ENCODE peak calls at places on chromosome 22, in four cellular contexts. One of them, this sample, is unnamed. For H3K4me1, the result is how much of the 10 kb centered on the place peaks cover.

GRCh38 chr22:44410396-44411056 is 87.5 kb downstream of the RTL6 start:
- DNase-seq in ovary: no peak
- DNase-seq in psoas muscle: no peak
- DNase-seq in GM23338: no peak
- DNase-seq in this sample: no peak

GRCh38 chr22:44337658-44338004 is 24.9 kb upstream of the SHISAL1 start:
- DNase-seq in ovary: peak
- DNase-seq in psoas muscle: no peak
- DNase-seq in GM23338: peak
- DNase-seq in this sample: no peak

GRCh38 chr22:48827904-48828555 is 999.6 kb downstream of the BRD1 start:
- DNase-seq in ovary: no peak
- DNase-seq in psoas muscle: no peak
- DNase-seq in GM23338: no peak
- DNase-seq in this sample: no peak

GRCh38 chr22:48605856-48606255 is 1221.8 kb downstream of the BRD1 start:
- DNase-seq in GM23338: no peak
- DNase-seq in psoas muscle: no peak
- DNase-seq in ovary: peak
- DNase-seq in this sample: no peak

GRCh38 chr22:31969789-31970489 is 25.6 kb downstream of the YWHAH start:
- DNase-seq in psoas muscle: peak
- DNase-seq in GM23338: peak
- DNase-seq in ovary: peak
- DNase-seq in this sample: peak

GRCh38 chr22:27850000-27850465 is 48.5 kb upstream of the MN1 start:
- DNase-seq in GM23338: peak
- DNase-seq in ovary: no peak
- DNase-seq in psoas muscle: no peak
- DNase-seq in this sample: no peak

GRCh38 chr22:31347251-31348008 is 1.3 kb upstream of the PATZ1 start:
- DNase-seq in GM23338: peak
- DNase-seq in ovary: peak
- DNase-seq in psoas muscle: peak
- DNase-seq in this sample: peak

GRCh38 chr22:19510919-19511341 is 13.3 kb downstream of the CLDN5 start:
- DNase-seq in psoas muscle: no peak
- DNase-seq in GM23338: no peak
- DNase-seq in ovary: no peak
- DNase-seq in this sample: no peak

GRCh38 chr22:19410941-19411689 is 20.4 kb downstream of the HIRA start:
- DNase-seq in GM23338: no peak
- DNase-seq in ovary: no peak
- DNase-seq in psoas muscle: no peak
- DNase-seq in this sample: no peak

GRCh38 chr22:33385611-33386010 is 327.4 kb upstream of the SYN3 start:
- DNase-seq in GM23338: no peak
- DNase-seq in psoas muscle: no peak
- DNase-seq in ovary: no peak
- DNase-seq in this sample: no peak

GRCh38 chr22:33829549-33830280 is 90.6 kb downstream of the LARGE1 start:
- DNase-seq in psoas muscle: no peak
- DNase-seq in GM23338: peak
- DNase-seq in ovary: no peak
- DNase-seq in this sample: no peak

GRCh38 chr22:48954781-48955311 is 872.8 kb downstream of the BRD1 start:
- DNase-seq in GM23338: no peak
- DNase-seq in ovary: no peak
- DNase-seq in psoas muscle: no peak
- DNase-seq in this sample: no peak

GRCh38 chr22:41286639-41287091 is 678 bp upstream of the RANGAP1 start:
- DNase-seq in ovary: no peak
- DNase-seq in psoas muscle: no peak
- DNase-seq in GM23338: no peak
- DNase-seq in this sample: no peak

GRCh38 chr22:44659140-44659539 is 42.9 kb upstream of the PRR5 start:
- DNase-seq in ovary: no peak
- DNase-seq in psoas muscle: peak
- DNase-seq in GM23338: no peak
- DNase-seq in this sample: no peak

GRCh38 chr22:50684986-50685385 is 12.4 kb downstream of the SHANK3 start:
- DNase-seq in ovary: no peak
- DNase-seq in GM23338: no peak
- DNase-seq in psoas muscle: no peak
- DNase-seq in this sample: no peak

GRCh38 chr22:30077279-30077678 is 3.0 kb upstream of the HORMAD2 start:
- DNase-seq in GM23338: no peak
- DNase-seq in psoas muscle: no peak
- DNase-seq in ovary: no peak
- DNase-seq in this sample: no peak

GRCh38 chr22:49972163-49973017 is 11.8 kb downstream of the PIM3 start:
- DNase-seq in GM23338: no peak
- DNase-seq in psoas muscle: peak
- DNase-seq in ovary: peak
- DNase-seq in this sample: peak

GRCh38 chr22:40519284-40519947 is 117.1 kb downstream of the MRTFA start:
- DNase-seq in psoas muscle: no peak
- DNase-seq in ovary: no peak
- DNase-seq in GM23338: no peak
- DNase-seq in this sample: no peak

GRCh38 chr22:40042312-40042711 is 47.6 kb downstream of the FAM83F start:
- DNase-seq in psoas muscle: no peak
- DNase-seq in ovary: no peak
- DNase-seq in GM23338: no peak
- DNase-seq in this sample: no peak

GRCh38 chr22:26845016-26845728 is 187.8 kb downstream of the MIAT start:
- DNase-seq in GM23338: no peak
- DNase-seq in ovary: no peak
- DNase-seq in psoas muscle: no peak
- DNase-seq in this sample: no peak

GRCh38 chr22:44317163-44317455 is 4.4 kb upstream of the SHISAL1 start:
- DNase-seq in psoas muscle: no peak
- DNase-seq in GM23338: no peak
- DNase-seq in ovary: no peak
- DNase-seq in this sample: no peak

GRCh38 chr22:41021655-41022454 is 70.5 kb upstream of the EP300 start:
- DNase-seq in psoas muscle: peak
- DNase-seq in GM23338: peak
- DNase-seq in ovary: peak
- DNase-seq in this sample: peak

GRCh38 chr22:27317961-27318360 is 483.6 kb downstream of the MN1 start:
- DNase-seq in ovary: no peak
- DNase-seq in psoas muscle: no peak
- DNase-seq in GM23338: no peak
- DNase-seq in this sample: no peak

GRCh38 chr22:40203568-40203967 is 25.8 kb downstream of the TNRC6B start:
- DNase-seq in ovary: no peak
- DNase-seq in GM23338: no peak
- DNase-seq in psoas muscle: no peak
- DNase-seq in this sample: no peak

GRCh38 chr22:21837184-21837979 is 30.1 kb downstream of the MAPK1 start:
- DNase-seq in ovary: no peak
- DNase-seq in GM23338: peak
- DNase-seq in psoas muscle: no peak
- DNase-seq in this sample: no peak

GRCh38 chr22:48884786-48885185 is 942.9 kb downstream of the BRD1 start:
- DNase-seq in GM23338: no peak
- DNase-seq in ovary: no peak
- DNase-seq in psoas muscle: peak
- DNase-seq in this sample: peak

GRCh38 chr22:50059185-50059880 is 1.2 kb upstream of the TTLL8 start:
- DNase-seq in ovary: no peak
- DNase-seq in psoas muscle: no peak
- DNase-seq in GM23338: peak
- DNase-seq in this sample: no peak

GRCh38 chr22:49763138-49763537 is 64.5 kb downstream of the BRD1 start:
- DNase-seq in GM23338: no peak
- DNase-seq in ovary: no peak
- DNase-seq in psoas muscle: no peak
- DNase-seq in this sample: no peak

GRCh38 chr22:19483481-19484244 is 3.9 kb downstream of the CDC45 start:
- DNase-seq in psoas muscle: no peak
- DNase-seq in ovary: no peak
- DNase-seq in GM23338: no peak
- DNase-seq in this sample: no peak

GRCh38 chr22:32206774-32207758 is 2.2 kb upstream of the RFPL2 start:
- DNase-seq in GM23338: peak
- DNase-seq in ovary: no peak
- DNase-seq in psoas muscle: no peak
- DNase-seq in this sample: peak

GRCh38 chr22:30717331-30717921 is 22.8 kb downstream of the OSBP2 start:
- DNase-seq in ovary: no peak
- DNase-seq in GM23338: no peak
- DNase-seq in psoas muscle: no peak
- DNase-seq in this sample: no peak

GRCh38 chr22:31488988-31489617 is 539 bp downstream of the EIF4ENIF1 start:
- DNase-seq in ovary: peak
- DNase-seq in GM23338: peak
- DNase-seq in psoas muscle: peak
- DNase-seq in this sample: peak

GRCh38 chr22:44130076-44130711 is 50.5 kb upstream of the PARVG start:
- DNase-seq in ovary: no peak
- DNase-seq in psoas muscle: no peak
- DNase-seq in GM23338: no peak
- DNase-seq in this sample: no peak

GRCh38 chr22:31083923-31084810 is 3.0 kb downstream of the SMTN start:
- DNase-seq in ovary: peak
- DNase-seq in GM23338: no peak
- DNase-seq in psoas muscle: peak
- DNase-seq in this sample: no peak

GRCh38 chr22:48434156-48434867 is 1393.4 kb downstream of the BRD1 start:
- DNase-seq in psoas muscle: no peak
- DNase-seq in ovary: no peak
- DNase-seq in GM23338: no peak
- DNase-seq in this sample: no peak

GRCh38 chr22:39251762-39252460 is 7.1 kb upstream of the PDGFB start:
- DNase-seq in GM23338: no peak
- DNase-seq in ovary: no peak
- DNase-seq in psoas muscle: peak
- DNase-seq in this sample: no peak

GRCh38 chr22:31615940-31616314 is 46.1 kb downstream of the PISD start:
- DNase-seq in psoas muscle: no peak
- DNase-seq in GM23338: no peak
- DNase-seq in ovary: no peak
- DNase-seq in this sample: no peak

GRCh38 chr22:49012695-49013094 is 815.0 kb downstream of the BRD1 start:
- DNase-seq in GM23338: no peak
- DNase-seq in ovary: no peak
- DNase-seq in psoas muscle: no peak
- DNase-seq in this sample: no peak

GRCh38 chr22:32745251-32745995 is 56.1 kb upstream of the TIMP3 start:
- DNase-seq in ovary: no peak
- DNase-seq in GM23338: peak
- DNase-seq in psoas muscle: peak
- DNase-seq in this sample: no peak

GRCh38 chr22:38233427-38233826 is 31.6 kb downstream of the MAFF start:
- DNase-seq in GM23338: no peak
- DNase-seq in psoas muscle: peak
- DNase-seq in ovary: no peak
- DNase-seq in this sample: no peak

GRCh38 chr22:38239101-38239761 is 33.6 kb downstream of the TMEM184B start:
- DNase-seq in psoas muscle: peak
- DNase-seq in GM23338: no peak
- DNase-seq in ovary: no peak
- DNase-seq in this sample: no peak

GRCh38 chr22:38238519-38239051 is 34.2 kb downstream of the TMEM184B start:
- DNase-seq in ovary: no peak
- DNase-seq in GM23338: no peak
- DNase-seq in psoas muscle: peak
- DNase-seq in this sample: no peak

GRCh38 chr22:38235240-38235850 is 33.6 kb downstream of the MAFF start:
- DNase-seq in psoas muscle: peak
- DNase-seq in ovary: no peak
- DNase-seq in GM23338: no peak
- DNase-seq in this sample: no peak

DNA sequence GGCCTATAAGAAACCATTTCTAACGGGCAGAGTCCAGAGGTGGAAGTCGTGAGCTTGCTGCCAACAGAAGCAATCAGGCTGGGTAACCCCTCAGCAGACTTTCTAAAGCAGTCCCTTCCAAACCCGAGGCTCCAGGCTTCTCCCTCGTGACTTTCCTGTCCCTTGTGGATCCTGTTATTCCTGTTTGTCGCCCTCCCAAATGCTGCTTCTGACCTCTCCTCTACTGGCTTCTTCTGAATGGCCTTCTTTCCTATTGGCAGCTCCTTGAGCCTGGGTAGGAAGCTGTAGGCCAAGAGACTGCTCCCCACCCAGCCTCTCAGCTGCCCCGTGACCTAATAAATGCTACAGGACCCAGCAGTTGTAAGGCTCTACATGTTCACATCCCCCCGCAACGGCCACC is 35.0 kb downstream of the MAFF start:
- DNase-seq in psoas muscle: peak
- DNase-seq in ovary: no peak
- DNase-seq in GM23338: no peak
- DNase-seq in this sample: no peak
- H3K4me1 ChIP-seq in psoas muscle: half or more
- H3K4me1 ChIP-seq in ovary: under half
- H3K4me1 ChIP-seq in GM23338: under half
- H3K4me1 ChIP-seq in this sample: under half

GRCh38 chr22:46674367-46674781 is 54.2 kb downstream of the GRAMD4 start:
- DNase-seq in psoas muscle: peak
- DNase-seq in GM23338: no peak
- DNase-seq in ovary: no peak
- DNase-seq in this sample: no peak
- H3K4me1 ChIP-seq in psoas muscle: under half
- H3K4me1 ChIP-seq in GM23338: under half
- H3K4me1 ChIP-seq in ovary: under half
- H3K4me1 ChIP-seq in this sample: under half

GRCh38 chr22:17672417-17672991 is 33.9 kb downstream of the BCL2L13 start:
- DNase-seq in psoas muscle: no peak
- DNase-seq in GM23338: no peak
- DNase-seq in ovary: no peak
- DNase-seq in this sample: no peak
- H3K4me1 ChIP-seq in psoas muscle: under half
- H3K4me1 ChIP-seq in GM23338: under half
- H3K4me1 ChIP-seq in ovary: under half
- H3K4me1 ChIP-seq in this sample: under half

GRCh38 chr22:22880645-22881044 is 7.0 kb upstream of the IGLL5 start:
- DNase-seq in psoas muscle: no peak
- DNase-seq in GM23338: no peak
- DNase-seq in ovary: no peak
- DNase-seq in this sample: no peak
- H3K4me1 ChIP-seq in psoas muscle: under half
- H3K4me1 ChIP-seq in GM23338: under half
- H3K4me1 ChIP-seq in ovary: under half
- H3K4me1 ChIP-seq in this sample: under half